ENCODE peak calls at places on chromosomes 4 and X, in six cellular contexts. B is choroid plexus epithelial cell, E is upper lobe of left lung, Y is esophagus muscularis mucosa, N is right lobe of liver, V is fibroblast of mammary gland. W is an unnamed sample.

GRCh38 chrX:33307954-33308353 is 96.6 kb upstream of the DMD start:
- DNase-seq in Y (no peak), E (no peak), B (peak), V (peak), N (no peak), W (no peak)

GRCh38 chr4:37597019-37597418 is 89.2 kb downstream of the RELL1 start:
- DNase-seq in B (peak), N (no peak), Y (no peak), V (no peak), E (no peak), W (no peak)

GRCh38 chr4:25827897-25828296 is 34.9 kb downstream of the SEL1L3 start:
- DNase-seq in N (no peak), V (no peak), B (no peak), E (no peak), Y (no peak), W (no peak)

GRCh38 chr4:6348408-6348807 is 78.8 kb downstream of the WFS1 start:
- DNase-seq in E (no peak), V (no peak), N (no peak), B (no peak), Y (no peak), W (no peak)

GRCh38 chrX:41779058-41779564 is 55.1 kb downstream of the GPR82 start:
- DNase-seq in E (no peak), Y (no peak), V (peak), B (peak), N (no peak), W (no peak)

GRCh38 chr4:138646383-138646782 is 369.2 kb upstream of the NOCT start:
- DNase-seq in E (no peak), N (no peak), V (no peak), B (no peak), Y (no peak), W (no peak)

GRCh38 chr4:185896832-185897475 is 85.0 kb upstream of the SORBS2 start:
- DNase-seq in E (peak), N (no peak), V (no peak), B (no peak), Y (no peak), W (no peak)

GRCh38 chr4:24266951-24267577 is 317.3 kb downstream of the DHX15 start:
- DNase-seq in E (no peak), N (no peak), Y (no peak), V (peak), B (peak), W (no peak)

GRCh38 chr4:185115827-185116232 is 27.2 kb upstream of the SLC25A4 start:
- DNase-seq in N (peak), Y (no peak), E (peak), B (peak), V (peak), W (no peak)

GRCh38 chr4:158809611-158810486 is 41.0 kb downstream of the FNIP2 start:
- DNase-seq in B (peak), E (peak), V (peak), Y (no peak), N (no peak), W (peak)

GRCh38 chr4:185717018-185717726 is 94.8 kb downstream of the SORBS2 start:
- DNase-seq in V (no peak), N (no peak), Y (no peak), B (no peak), E (no peak), W (no peak)

GRCh38 chr4:113548303-113548702 is 213.2 kb downstream of the CAMK2D start:
- DNase-seq in N (no peak), E (no peak), V (no peak), B (no peak), Y (no peak), W (no peak)

GRCh38 chr4:26024079-26024478 is 110.1 kb downstream of the SMIM20 start:
- DNase-seq in B (no peak), V (peak), E (no peak), N (no peak), Y (no peak), W (no peak)

GRCh38 chr4:150962245-150962644 is 52.8 kb downstream of the LRBA start:
- DNase-seq in E (peak), B (peak), Y (no peak), N (no peak), V (no peak), W (no peak)

GRCh38 chr4:60656171-60656570 is 544.0 kb upstream of the ADGRL3 start:
- DNase-seq in V (no peak), B (peak), N (no peak), Y (no peak), E (no peak), W (no peak)

GRCh38 chr4:144647095-144647959 is 1.4 kb downstream of the HHIP start:
- DNase-seq in B (peak), N (no peak), V (peak), Y (no peak), E (no peak), W (no peak)

GRCh38 chrX:51891821-51892551 is 1.4 kb upstream of the MAGED1 start:
- DNase-seq in B (peak), Y (no peak), E (no peak), N (no peak), V (peak), W (no peak)

DNA sequence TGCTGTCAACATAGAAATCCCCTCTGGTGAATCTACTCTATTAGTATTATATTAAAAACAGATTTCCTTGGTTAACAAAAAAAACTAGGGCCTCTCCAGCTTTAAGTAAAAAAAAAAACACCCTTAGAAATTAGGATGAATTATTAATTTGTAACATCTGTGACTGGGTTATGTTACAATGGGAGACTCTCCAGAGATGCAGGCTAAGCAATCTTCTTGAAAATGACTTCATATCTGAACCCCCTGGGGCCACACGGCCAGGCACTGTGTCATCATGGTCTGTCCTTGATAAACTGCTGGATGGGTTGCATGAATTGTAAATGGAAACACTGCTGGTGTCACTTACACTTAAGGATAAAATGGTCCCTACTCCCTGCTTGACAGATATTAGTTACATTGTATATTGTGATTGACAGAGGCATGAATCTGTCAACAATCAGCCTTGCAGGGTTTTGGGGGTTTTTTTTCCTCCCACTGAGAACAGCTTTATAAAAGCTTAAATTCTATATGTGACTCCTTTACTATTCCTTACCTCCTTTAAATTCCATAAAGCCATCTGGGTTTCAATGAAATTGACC is 49.1 kb downstream of the PRKG2 start:
- DNase-seq in N (no peak), B (peak), V (peak), Y (no peak), E (no peak), W (no peak)
- H3K4me3 ChIP-seq in N (no peak), B (no peak), V (no peak), Y (no peak), E (no peak), W (no peak)

GRCh38 chrX:153643431-153644351 is 3.3 kb upstream of the DUSP9 start:
- DNase-seq in N (peak), B (no peak), V (no peak), E (no peak), Y (no peak), W (no peak)
- TF ChIP-seq CTCF in N (no peak), B (no peak), V (no peak), E (no peak), Y (no peak), W (peak)

GRCh38 chr4:74933562-74934015 is 673 bp downstream of the PARM1 start:
- DNase-seq in B (peak), Y (no peak), N (peak), E (peak), V (peak), W (no peak)
- H3K4me3 ChIP-seq in B (no peak), Y (peak), N (peak), E (peak), V (peak), W (no peak)

GRCh38 chr4:4379540-4380087 is 7.3 kb upstream of the NSG1 start:
- DNase-seq in Y (no peak), V (no peak), E (no peak), N (peak), B (no peak), W (no peak)
- TF ChIP-seq CTCF in Y (no peak), V (no peak), E (no peak), N (no peak), B (no peak), W (no peak)